ENCODE peak calls at places on chromosomes 6 and 20, in ten cellular contexts. C is GM06990; S is heart right ventricle; H is endodermal cell; G is nephron progenitor cell; K is body of pancreas; F is spleen; Z is CD4-positive, alpha-beta T cell; R is WTC11; N is AG09309. J is an unnamed sample.

GRCh38 chr20:17493173-17493572 is 38.0 kb downstream of the BFSP1 start:
- DNase-seq in G (no peak), C (no peak), N (no peak), F (no peak), K (no peak), R (no peak), H (peak), Z (no peak), S (no peak), J (no peak)

GRCh38 chr20:47800619-47801018 is 15.3 kb upstream of the SULF2 start:
- DNase-seq in Z (no peak), C (no peak), K (no peak), R (no peak), G (no peak), S (no peak), H (no peak), F (no peak), N (no peak), J (no peak)

GRCh38 chr6:143402721-143403336 is 47.7 kb downstream of the ADAT2 start:
- DNase-seq in Z (no peak), N (no peak), H (no peak), C (no peak), K (no peak), S (no peak), G (no peak), F (no peak), R (no peak), J (no peak)

GRCh38 chr20:51326241-51326819 is 216.2 kb downstream of the NFATC2 start:
- DNase-seq in Z (peak), S (no peak), C (no peak), K (peak), N (no peak), F (no peak), R (peak), H (peak), G (peak), J (no peak)

GRCh38 chr20:21808863-21809664 is 103.6 kb downstream of the PAX1 start:
- DNase-seq in C (peak), F (peak), K (peak), N (no peak), S (peak), G (peak), H (peak), Z (peak), R (peak), J (peak)

GRCh38 chr20:13325033-13325432 is 104.0 kb downstream of the ISM1 start:
- DNase-seq in G (peak), S (no peak), C (no peak), F (no peak), K (no peak), R (peak), H (peak), Z (no peak), N (no peak), J (no peak)

GRCh38 chr20:44081476-44081875 is 105.5 kb downstream of the JPH2 start:
- DNase-seq in C (no peak), Z (no peak), N (no peak), R (no peak), F (no peak), G (no peak), H (no peak), S (no peak), K (no peak), J (no peak)

GRCh38 chr6:69706724-69707123 is 90.1 kb downstream of the LMBRD1 start:
- DNase-seq in F (no peak), R (no peak), Z (no peak), K (no peak), N (no peak), H (no peak), S (no peak), G (no peak), C (no peak), J (no peak)

GRCh38 chr20:40932436-40932835 is 96.2 kb upstream of the TOP1 start:
- DNase-seq in K (no peak), G (no peak), F (no peak), Z (no peak), S (no peak), C (no peak), R (no peak), N (no peak), H (no peak), J (no peak)

GRCh38 chr6:37514840-37515239 is 15.1 kb upstream of the CCDC167 start:
- DNase-seq in C (no peak), F (no peak), N (no peak), K (peak), R (no peak), Z (no peak), H (no peak), S (no peak), G (no peak), J (no peak)

GRCh38 chr6:501891-502601 is 110.5 kb downstream of the IRF4 start:
- DNase-seq in C (peak), Z (peak), G (no peak), S (no peak), N (no peak), R (no peak), H (no peak), F (peak), K (no peak), J (peak)

GRCh38 chr6:82416346-82416745 is 52.7 kb downstream of the TPBG start:
- DNase-seq in S (no peak), H (no peak), G (no peak), N (no peak), K (no peak), R (no peak), C (no peak), Z (no peak), F (no peak), J (no peak)

GRCh38 chr20:23036371-23036770 is 1.3 kb downstream of the SSTR4 start:
- DNase-seq in H (no peak), Z (no peak), N (no peak), R (no peak), F (no peak), S (no peak), G (no peak), K (no peak), C (no peak), J (no peak)

GRCh38 chr6:43223175-43223574 is 6.1 kb downstream of the DNPH1 start:
- DNase-seq in Z (no peak), R (no peak), S (no peak), N (no peak), F (no peak), K (no peak), C (no peak), G (no peak), H (no peak), J (no peak)

GRCh38 chr6:82083646-82084045 is 163.9 kb downstream of the IBTK start:
- DNase-seq in Z (no peak), G (no peak), F (no peak), C (no peak), K (no peak), N (no peak), S (no peak), R (no peak), H (no peak), J (no peak)

GRCh38 chr6:108524528-108525218 is 36.0 kb upstream of the FOXO3 start:
- DNase-seq in N (no peak), F (no peak), Z (no peak), S (no peak), R (no peak), G (no peak), H (peak), C (no peak), K (no peak), J (no peak)

GRCh38 chr20:34010405-34010895 is 16.7 kb downstream of the RALY start:
- DNase-seq in K (no peak), G (no peak), R (no peak), Z (no peak), F (no peak), C (no peak), H (no peak), N (no peak), S (no peak), J (no peak)

GRCh38 chr20:5400164-5400762 is 83.5 kb upstream of the PROKR2 start:
- DNase-seq in C (no peak), S (peak), Z (no peak), R (peak), F (no peak), H (peak), N (no peak), G (peak), K (no peak), J (no peak)

GRCh38 chr6:160418370-160418769 is 70.2 kb downstream of the SLC22A3 start:
- DNase-seq in S (no peak), F (no peak), R (no peak), Z (no peak), H (no peak), G (no peak), C (no peak), N (no peak), K (no peak), J (no peak)

DNA sequence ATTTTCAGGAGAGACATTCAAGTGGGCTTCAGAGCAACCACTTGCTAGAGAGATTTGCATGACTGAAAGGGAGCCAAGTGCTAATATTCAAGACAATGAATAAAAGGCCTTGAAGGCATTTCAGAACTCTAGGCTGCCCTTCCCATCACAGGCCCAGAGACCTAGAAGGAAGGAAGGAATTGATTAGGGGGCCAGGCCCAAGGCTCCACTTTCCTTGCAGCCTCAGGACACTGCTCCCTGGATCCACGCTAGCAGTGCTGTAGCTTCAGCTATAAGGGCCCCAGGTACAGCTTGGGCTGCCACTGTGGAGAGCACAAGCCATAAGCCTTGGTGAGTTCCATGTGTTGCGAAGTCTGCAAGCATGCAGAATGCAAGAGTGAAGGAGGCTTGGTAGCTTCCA is 731.9 kb upstream of the FLRT3 start:
- DNase-seq in G (no peak), H (no peak), K (no peak), S (no peak), N (no peak), F (no peak), R (no peak), C (no peak), Z (no peak), J (no peak)
- TF ChIP-seq CTCF in G (no peak), H (no peak), K (no peak), S (no peak), N (no peak), F (no peak), R (no peak), C (no peak), Z (no peak), J (no peak)

DNA sequence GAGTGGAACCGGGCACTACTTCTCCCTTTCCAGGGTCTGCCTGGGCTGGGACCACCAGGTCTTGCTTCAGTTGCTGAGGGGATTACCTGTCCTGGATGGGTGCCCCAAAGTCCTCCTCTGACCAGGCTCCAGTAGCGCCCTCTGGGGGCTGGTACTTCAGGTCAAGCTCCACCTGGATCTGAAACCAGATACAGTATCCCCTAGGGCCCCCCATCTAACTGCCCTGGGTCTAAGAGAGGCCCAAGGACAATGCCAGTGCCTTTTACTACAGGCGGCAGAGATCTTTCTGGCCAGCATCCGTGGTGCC is 11.2 kb upstream of the SPAG4 start:
- DNase-seq in H (peak), K (no peak), C (no peak), N (no peak), G (no peak), Z (no peak), S (no peak), F (peak), R (peak), J (peak)
- TF ChIP-seq CTCF in H (peak), K (peak), C (peak), N (peak), G (no peak), Z (peak), S (no peak), F (no peak), R (peak), J (peak)

GRCh38 chr6:124798942-124799496 is 163.2 kb upstream of the RNF217 start:
- DNase-seq in R (no peak), S (no peak), N (no peak), G (no peak), C (no peak), Z (no peak), F (no peak), K (no peak), H (no peak), J (no peak)
- TF ChIP-seq CTCF in R (no peak), S (no peak), N (no peak), G (no peak), C (no peak), Z (no peak), F (no peak), K (no peak), H (peak), J (no peak)

GRCh38 chr6:126167726-126168125 is 172.2 kb upstream of the CENPW start:
- DNase-seq in N (no peak), C (no peak), G (no peak), Z (no peak), H (no peak), F (no peak), K (no peak), S (no peak), R (no peak), J (no peak)

GRCh38 chr6:126172151-126172550 is 167.8 kb upstream of the CENPW start:
- DNase-seq in Z (no peak), H (no peak), G (no peak), C (no peak), R (no peak), S (no peak), F (no peak), N (no peak), K (no peak), J (no peak)

GRCh38 chr6:126174697-126175096 is 165.2 kb upstream of the CENPW start:
- DNase-seq in S (no peak), F (no peak), Z (no peak), K (no peak), G (no peak), H (no peak), N (no peak), R (no peak), C (no peak), J (no peak)

GRCh38 chr6:126170433-126170832 is 169.5 kb upstream of the CENPW start:
- DNase-seq in Z (no peak), C (no peak), F (no peak), N (no peak), S (no peak), R (no peak), H (no peak), G (no peak), K (no peak), J (no peak)

DNA sequence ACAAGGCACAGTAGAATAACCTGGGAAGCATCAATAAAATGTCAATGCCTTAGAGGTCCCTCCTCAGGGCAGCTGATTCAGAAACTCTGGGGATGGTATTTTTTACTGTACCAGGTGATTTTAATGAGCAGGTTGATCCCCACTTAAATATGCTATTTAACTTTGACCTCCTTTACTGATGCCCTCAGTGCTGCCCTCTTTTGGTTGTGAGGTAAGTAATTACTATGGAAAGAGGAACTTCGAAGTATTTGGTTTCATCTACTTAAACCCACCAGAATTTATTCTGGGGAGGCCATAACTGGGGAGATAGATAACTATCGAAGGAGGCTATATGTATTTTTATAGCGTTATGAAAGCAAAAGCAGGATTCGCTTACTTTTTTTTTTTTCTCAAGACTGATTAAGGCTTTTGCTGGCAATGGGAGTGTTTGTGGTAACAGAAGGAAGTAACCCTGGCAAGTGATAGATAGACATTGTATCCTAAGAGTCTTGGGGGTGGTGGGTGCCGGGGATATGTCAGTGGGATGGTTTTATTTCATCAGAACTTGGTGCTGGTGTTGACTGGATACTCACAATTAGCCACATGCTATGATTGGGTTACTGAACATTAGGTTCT is 168.9 kb upstream of the CENPW start:
- DNase-seq in Z (peak), G (no peak), K (peak), C (no peak), R (no peak), S (no peak), F (no peak), H (no peak), N (no peak), J (peak)
- TF ChIP-seq CTCF in Z (no peak), G (peak), K (peak), C (peak), R (peak), S (peak), F (peak), H (peak), N (peak), J (peak)

GRCh38 chr6:71383476-71383875 is 94.9 kb downstream of the OGFRL1 start:
- DNase-seq in G (peak), N (no peak), Z (no peak), R (peak), S (no peak), F (no peak), K (no peak), H (no peak), C (no peak), J (no peak)

GRCh38 chr6:71385111-71385822 is 96.7 kb downstream of the OGFRL1 start:
- DNase-seq in Z (no peak), G (no peak), S (no peak), N (no peak), F (no peak), C (no peak), R (no peak), K (no peak), H (no peak), J (no peak)

GRCh38 chr6:71386215-71386614 is 97.6 kb downstream of the OGFRL1 start:
- DNase-seq in F (no peak), Z (no peak), H (no peak), N (no peak), S (no peak), R (no peak), K (no peak), G (no peak), C (no peak), J (no peak)

GRCh38 chr6:71387179-71387578 is 98.6 kb downstream of the OGFRL1 start:
- DNase-seq in Z (no peak), F (no peak), C (no peak), K (no peak), R (no peak), S (no peak), H (no peak), N (peak), G (no peak), J (no peak)

DNA sequence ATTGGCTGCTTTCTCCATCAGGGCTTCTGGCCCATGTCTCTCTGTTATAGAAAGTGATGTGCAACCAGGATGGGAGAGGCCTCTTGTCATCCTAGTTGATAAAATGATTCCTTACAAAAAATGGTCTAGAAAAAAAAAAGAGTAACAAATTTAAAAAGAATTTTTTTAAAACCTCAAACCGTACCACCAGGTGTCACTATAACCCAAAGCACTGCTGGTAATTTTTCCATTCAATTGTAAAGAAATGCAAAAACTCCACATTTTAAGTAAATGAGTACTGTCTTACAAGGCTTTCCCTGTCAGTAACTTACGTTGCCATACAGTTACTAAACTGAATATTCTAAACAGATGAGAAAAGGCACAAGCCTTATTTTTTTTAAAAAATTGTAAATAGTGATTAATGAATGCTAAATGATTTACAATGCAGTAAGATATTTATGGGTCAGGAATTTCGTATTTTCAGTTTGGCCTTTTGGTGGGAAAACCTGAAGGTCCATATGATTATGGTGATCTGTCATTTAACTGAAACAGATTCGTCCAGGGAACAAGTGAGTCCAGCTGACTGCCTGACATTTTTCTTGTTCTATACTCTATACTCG is 95.4 kb downstream of the OGFRL1 start:
- DNase-seq in K (no peak), S (peak), C (no peak), Z (no peak), R (no peak), N (no peak), G (peak), F (no peak), H (no peak), J (peak)
- TF ChIP-seq CTCF in K (peak), S (peak), C (peak), Z (peak), R (peak), N (peak), G (peak), F (no peak), H (peak), J (peak)

DNA sequence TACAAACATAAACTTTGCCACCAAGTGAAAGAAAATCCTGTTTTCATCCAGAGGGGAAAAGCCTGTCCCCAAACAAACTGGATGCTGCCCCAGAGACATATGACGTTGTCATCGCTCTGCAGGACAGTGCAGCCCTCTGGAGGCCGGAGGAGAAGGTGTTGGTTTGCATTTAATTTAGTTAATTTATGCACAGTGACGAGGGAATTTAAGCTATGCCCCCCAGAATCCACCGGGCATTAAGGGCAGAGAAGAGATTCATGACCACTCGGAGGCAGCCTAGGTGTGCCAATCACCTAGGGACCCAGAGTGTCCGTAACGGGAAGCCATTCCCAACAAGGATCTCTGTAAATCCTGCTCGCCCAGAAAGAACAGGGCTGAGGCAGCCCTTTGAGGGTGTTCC is 45.1 kb downstream of the NINL start:
- DNase-seq in H (peak), K (no peak), C (no peak), G (no peak), N (no peak), F (no peak), S (peak), R (peak), Z (no peak), J (no peak)
- TF ChIP-seq CTCF in H (peak), K (peak), C (peak), G (no peak), N (peak), F (no peak), S (peak), R (no peak), Z (no peak), J (peak)

GRCh38 chr6:7106752-7107577 is 796 bp upstream of the RREB1 start:
- DNase-seq in F (peak), C (peak), N (no peak), Z (peak), H (peak), G (peak), K (peak), R (peak), S (peak), J (peak)
- TF ChIP-seq CTCF in F (peak), C (peak), N (peak), Z (peak), H (peak), G (no peak), K (no peak), R (no peak), S (peak), J (peak)

GRCh38 chr6:30635834-30636233 is 9.2 kb downstream of the ATAT1 start:
- DNase-seq in G (no peak), F (no peak), N (no peak), S (no peak), R (no peak), C (no peak), H (no peak), Z (no peak), K (no peak), J (no peak)

GRCh38 chr6:30644769-30645168 is 2.2 kb upstream of the C6orf136 start:
- DNase-seq in F (no peak), S (no peak), G (no peak), K (no peak), C (no peak), Z (no peak), H (no peak), R (no peak), N (no peak), J (no peak)

GRCh38 chr6:30643656-30644055 is 3.3 kb upstream of the C6orf136 start:
- DNase-seq in C (no peak), F (no peak), N (no peak), Z (no peak), S (no peak), K (no peak), R (no peak), G (no peak), H (no peak), J (no peak)

GRCh38 chr6:30641048-30641447 is 5.9 kb upstream of the C6orf136 start:
- DNase-seq in F (no peak), Z (no peak), N (no peak), K (no peak), S (no peak), R (no peak), H (no peak), C (no peak), G (no peak), J (no peak)

DNA sequence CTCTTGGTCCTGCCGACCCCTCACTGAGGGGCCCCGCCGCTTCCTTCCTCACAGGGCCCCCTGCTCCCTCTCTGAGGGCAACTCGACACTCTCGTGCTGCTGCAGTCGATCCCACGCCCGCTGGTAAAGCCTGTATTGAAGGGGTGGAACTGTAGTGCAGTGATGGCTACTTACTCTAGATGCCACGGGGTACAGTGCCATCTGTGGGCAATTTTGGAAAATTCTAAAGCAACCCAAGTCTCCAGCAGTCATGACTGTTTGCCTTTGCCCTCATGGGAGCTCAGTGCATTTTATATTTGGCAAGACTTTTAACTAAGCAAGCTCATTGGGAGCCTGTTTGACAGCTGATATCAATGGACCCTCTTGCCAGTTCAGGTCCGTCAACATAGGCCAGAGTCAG is 6.5 kb upstream of the C6orf136 start:
- DNase-seq in H (no peak), R (no peak), C (no peak), K (no peak), F (no peak), G (no peak), S (no peak), Z (no peak), N (no peak), J (no peak)
- TF ChIP-seq CTCF in H (no peak), R (no peak), C (no peak), K (no peak), F (no peak), G (no peak), S (no peak), Z (no peak), N (no peak), J (no peak)